ENCODE peak calls at places on chromosomes 16 and 17, in five cellular contexts. M is small intestine, V is foreskin fibroblast, F is IMR-90, K is prostate gland. P is an unnamed sample.

GRCh38 chr17:31295489-31295871 is 1.6 kb downstream of the OMG start:
- DNase-seq in M (no peak), V (no peak), F (no peak), K (no peak), P (no peak)

GRCh38 chr17:41717408-41718286 is 5.5 kb downstream of the GAST start:
- DNase-seq in M (no peak), V (no peak), F (peak), K (peak), P (no peak)

GRCh38 chr16:85486256-85486915 is 126.7 kb upstream of the GSE1 start:
- DNase-seq in M (peak), V (no peak), F (no peak), K (no peak), P (no peak)

GRCh38 chr16:53129281-53130192 is 74.7 kb downstream of the CHD9 start:
- DNase-seq in M (peak), V (no peak), F (peak), K (peak), P (peak)

GRCh38 chr17:35170968-35171771 is 23.0 kb downstream of the SLC35G3 start:
- DNase-seq in M (peak), V (no peak), F (peak), K (no peak), P (no peak)

GRCh38 chr16:85378145-85379040 is 234.7 kb upstream of the GSE1 start:
- DNase-seq in M (no peak), V (no peak), F (no peak), K (no peak), P (no peak)

GRCh38 chr16:586047-586644 is 3.7 kb upstream of the RAB40C start:
- DNase-seq in M (no peak), V (peak), F (peak), K (no peak), P (no peak)

GRCh38 chr17:812638-813204 is 30.6 kb downstream of the MRM3 start:
- DNase-seq in M (no peak), V (no peak), F (no peak), K (no peak), P (no peak)

GRCh38 chr16:56348168-56349085 is 76.9 kb downstream of the AMFR start:
- DNase-seq in M (no peak), V (no peak), F (peak), K (no peak), P (no peak)

GRCh38 chr16:61587526-61587925 is 448.7 kb downstream of the CDH8 start:
- DNase-seq in M (no peak), V (no peak), F (no peak), K (no peak), P (no peak)

GRCh38 chr16:86836503-86837125 is 258.3 kb downstream of the FOXL1 start:
- DNase-seq in M (no peak), V (peak), F (peak), K (no peak), P (peak)

GRCh38 chr17:29012535-29012934 is 6.7 kb upstream of the SEZ6 start:
- DNase-seq in M (no peak), V (no peak), F (no peak), K (no peak), P (no peak)

GRCh38 chr16:72475688-72476087 is 303.7 kb upstream of the PMFBP1 start:
- DNase-seq in M (no peak), V (no peak), F (no peak), K (no peak), P (no peak)

GRCh38 chr16:85556456-85557082 is 56.6 kb upstream of the GSE1 start:
- DNase-seq in M (peak), V (no peak), F (no peak), K (peak), P (no peak)

GRCh38 chr16:31330553-31330890 is 24.5 kb upstream of the ITGAX start:
- DNase-seq in M (no peak), V (no peak), F (no peak), K (no peak), P (no peak)

GRCh38 chr16:31329671-31330552 is 25.1 kb upstream of the ITGAX start:
- DNase-seq in M (no peak), V (no peak), F (no peak), K (no peak), P (no peak)

GRCh38 chr16:31331807-31332301 is 23.1 kb upstream of the ITGAX start:
- DNase-seq in M (no peak), V (no peak), F (no peak), K (no peak), P (no peak)

GRCh38 chr16:31332544-31332943 is 22.4 kb upstream of the ITGAX start:
- DNase-seq in M (no peak), V (no peak), F (no peak), K (no peak), P (no peak)

DNA sequence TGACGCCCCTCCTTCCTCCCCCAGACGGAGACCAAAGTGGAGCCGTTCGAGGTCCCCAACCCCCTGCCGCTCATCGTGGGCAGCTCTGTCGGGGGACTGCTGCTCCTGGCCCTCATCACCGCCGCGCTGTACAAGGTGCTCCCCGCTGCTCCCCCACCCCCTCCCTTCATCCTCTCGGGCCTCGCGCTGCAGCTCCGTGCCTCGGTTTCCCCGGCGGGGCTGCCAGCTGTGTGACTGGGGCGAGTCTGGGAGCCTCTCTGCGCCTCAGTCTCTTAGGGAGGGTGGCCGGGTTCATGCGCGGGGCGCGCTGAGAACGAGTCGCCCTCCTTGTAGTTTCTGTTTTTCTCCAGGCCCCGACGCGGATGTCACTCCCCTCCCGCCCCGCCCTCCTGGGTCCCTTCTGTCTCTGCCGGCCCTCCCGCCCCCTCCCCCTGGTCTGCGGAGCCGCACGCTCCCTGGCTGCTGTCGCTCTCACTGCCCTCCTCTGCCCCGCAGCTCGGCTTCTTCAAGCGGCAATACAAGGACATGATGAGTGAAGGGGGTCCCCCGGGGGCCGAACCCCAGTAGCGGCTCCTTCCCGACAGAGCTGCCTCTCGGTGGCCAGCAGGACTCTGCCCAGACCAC is 23.7 kb upstream of the ITGAX start:
- DNase-seq in M (no peak), V (no peak), F (no peak), K (no peak), P (no peak)
- H3K4me3 ChIP-seq in M (no peak), V (no peak), F (peak), K (peak), P (no peak)

DNA sequence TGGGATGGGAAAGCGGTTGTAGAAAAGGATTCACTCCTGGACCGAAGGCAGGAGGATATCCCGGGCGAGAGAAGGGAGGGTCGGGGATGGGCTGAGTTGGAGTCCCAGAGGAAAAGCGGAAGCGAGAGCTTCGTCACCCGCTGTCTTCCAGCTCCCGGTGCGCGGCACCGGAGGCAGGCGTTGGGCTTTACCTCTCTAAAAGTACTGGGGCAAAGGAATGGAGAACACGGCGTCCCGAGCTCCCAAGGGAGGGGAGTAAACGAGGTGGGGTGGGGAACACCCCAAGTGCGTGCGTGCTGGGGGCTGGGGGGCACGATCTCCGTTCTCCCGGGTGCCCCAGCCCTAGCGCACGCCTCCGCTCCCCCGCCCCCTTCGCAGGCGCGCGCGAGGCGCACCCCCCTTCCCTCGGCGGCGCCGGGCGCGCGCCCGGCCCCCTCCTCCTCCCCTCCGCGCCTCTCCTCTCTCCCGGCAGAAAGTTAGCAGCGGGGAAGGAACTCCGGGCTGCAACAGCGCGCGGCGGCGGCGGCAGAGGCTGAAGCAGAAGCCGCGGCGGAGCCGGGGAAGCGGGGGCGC is at the start of gene HS3ST4:
- DNase-seq in M (no peak), V (no peak), F (no peak), K (no peak), P (no peak)
- H3K4me3 ChIP-seq in M (no peak), V (no peak), F (no peak), K (peak), P (no peak)

GRCh38 chr17:63279498-63280230 is 166.4 kb downstream of the CYB561 start:
- DNase-seq in M (no peak), V (peak), F (peak), K (no peak), P (peak)
- H3K4me3 ChIP-seq in M (no peak), V (peak), F (no peak), K (no peak), P (no peak)

GRCh38 chr17:72116692-72117469 is 3.9 kb upstream of the SOX9 start:
- DNase-seq in M (peak), V (peak), F (peak), K (no peak), P (no peak)
- H3K4me3 ChIP-seq in M (peak), V (peak), F (peak), K (no peak), P (peak)

DNA sequence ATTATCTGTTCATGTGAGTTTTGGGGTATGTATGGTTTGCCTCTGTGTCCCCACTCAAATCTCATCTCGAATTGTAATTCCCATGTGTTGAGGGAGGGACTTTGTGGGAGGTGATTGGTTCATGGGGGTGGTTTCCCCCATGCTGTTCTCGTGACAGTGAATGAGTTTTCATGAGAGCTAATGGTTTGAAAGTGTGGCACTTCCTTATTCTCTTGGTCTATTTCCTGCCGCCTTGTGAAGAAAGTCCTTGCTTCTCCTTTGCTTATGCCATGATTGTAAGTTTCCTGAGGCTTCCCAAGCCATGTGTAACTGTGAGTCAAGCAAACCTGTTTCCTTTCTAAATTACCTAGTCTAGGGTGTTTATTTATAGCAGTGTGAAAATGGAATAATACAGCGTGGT is 128.1 kb upstream of the HS3ST4 start:
- DNase-seq in M (no peak), V (no peak), F (no peak), K (no peak), P (no peak)
- H3K4me3 ChIP-seq in M (no peak), V (no peak), F (no peak), K (no peak), P (no peak)

DNA sequence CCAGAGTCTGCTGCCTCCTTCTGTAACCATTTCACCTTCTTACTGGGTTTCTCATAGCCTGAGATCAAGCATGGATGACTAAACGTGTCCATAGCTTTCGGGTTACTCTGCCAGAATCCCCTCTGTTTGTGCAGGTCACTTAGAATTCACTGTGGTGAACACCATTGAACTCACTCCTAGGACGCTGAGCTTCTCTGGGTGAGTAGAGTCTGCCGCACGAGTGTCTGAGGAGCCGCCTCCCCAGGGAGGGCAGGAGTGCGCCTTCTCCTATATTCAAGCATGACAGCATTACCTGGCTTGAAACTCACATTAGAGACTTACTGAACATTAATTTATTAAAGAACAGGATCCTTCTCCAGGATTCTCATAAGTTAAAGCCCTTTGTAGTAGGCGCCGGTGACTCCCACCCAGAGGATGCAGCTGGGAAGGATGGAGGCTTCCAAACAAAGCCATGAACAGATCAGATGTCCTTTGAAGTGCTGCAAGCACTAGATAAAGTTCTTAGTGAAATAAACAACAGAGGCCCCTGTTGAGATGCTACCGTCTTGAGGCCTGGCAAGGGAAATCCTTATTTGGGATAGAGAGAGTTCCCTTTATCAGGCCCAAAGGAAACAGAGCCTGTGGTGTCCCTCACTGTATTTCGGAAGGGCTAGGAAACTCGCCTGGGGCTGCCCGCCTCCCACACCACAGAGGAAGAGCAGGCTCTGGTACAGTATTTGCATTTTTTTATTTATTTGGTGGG is 144.5 kb upstream of the PLCG2 start:
- DNase-seq in M (no peak), V (no peak), F (peak), K (no peak), P (no peak)
- H3K4me3 ChIP-seq in M (no peak), V (no peak), F (no peak), K (no peak), P (no peak)

DNA sequence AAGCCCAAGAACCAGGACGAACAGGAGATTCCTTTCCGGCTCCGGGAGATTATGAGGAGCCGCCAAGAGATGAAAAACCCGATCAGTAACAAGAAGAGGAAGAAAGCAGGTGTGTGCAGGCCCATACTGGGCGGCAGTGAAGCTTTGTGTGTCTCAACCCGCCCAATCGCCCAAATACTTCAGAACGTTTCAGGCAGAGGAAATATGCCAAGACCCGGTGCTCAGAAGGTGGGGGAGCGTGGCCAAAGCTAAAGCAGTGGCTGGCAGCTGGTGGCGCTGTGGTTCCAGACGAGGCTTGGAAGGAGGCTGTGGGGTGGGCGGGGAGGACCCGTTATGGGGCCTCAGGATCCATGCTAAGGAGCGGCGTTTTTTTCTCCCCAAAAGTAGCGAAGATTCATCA is 1.2 kb downstream of the CCDC137 start:
- DNase-seq in M (no peak), V (no peak), F (no peak), K (peak), P (no peak)
- H3K4me3 ChIP-seq in M (no peak), V (no peak), F (no peak), K (no peak), P (no peak)

GRCh38 chr16:70582280-70582978 is 58.8 kb downstream of the SF3B3 start:
- DNase-seq in M (no peak), V (no peak), F (no peak), K (no peak), P (no peak)

GRCh38 chr16:70577256-70577698 is 53.7 kb downstream of the SF3B3 start:
- DNase-seq in M (no peak), V (peak), F (peak), K (no peak), P (peak)

GRCh38 chr16:70579248-70579647 is 55.6 kb downstream of the SF3B3 start:
- DNase-seq in M (no peak), V (no peak), F (no peak), K (no peak), P (no peak)

GRCh38 chr16:70578035-70578434 is 54.4 kb downstream of the SF3B3 start:
- DNase-seq in M (no peak), V (no peak), F (no peak), K (no peak), P (no peak)

GRCh38 chr16:70579648-70580630 is 56.3 kb downstream of the SF3B3 start:
- DNase-seq in M (peak), V (no peak), F (no peak), K (no peak), P (no peak)
- H3K4me3 ChIP-seq in M (no peak), V (no peak), F (no peak), K (no peak), P (no peak)

DNA sequence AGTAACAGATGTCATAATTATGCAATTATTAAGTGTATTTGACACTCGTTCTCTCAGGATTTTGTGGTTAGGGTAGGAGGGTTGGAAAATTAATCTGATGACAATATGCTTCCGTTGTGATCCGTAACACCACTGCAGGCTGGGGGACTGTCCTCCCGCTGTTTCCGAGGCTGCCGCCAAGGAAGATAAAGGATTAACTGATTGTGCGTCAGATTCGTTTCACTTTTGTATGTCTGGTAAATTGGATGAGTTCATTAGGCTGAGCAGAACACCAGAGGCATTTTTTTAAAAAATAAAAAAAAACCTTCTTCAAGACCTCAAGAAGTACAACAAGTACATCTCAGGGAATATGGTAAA is 486.7 kb upstream of the SALL1 start:
- DNase-seq in M (no peak), V (no peak), F (no peak), K (no peak), P (no peak)
- H3K4me3 ChIP-seq in M (no peak), V (peak), F (peak), K (no peak), P (no peak)

GRCh38 chr17:27809555-27809954 is 9.2 kb upstream of the NOS2 start:
- DNase-seq in M (no peak), V (no peak), F (no peak), K (no peak), P (no peak)

GRCh38 chr17:27808629-27809028 is 8.3 kb upstream of the NOS2 start:
- DNase-seq in M (no peak), V (no peak), F (no peak), K (no peak), P (no peak)

GRCh38 chr17:27805520-27806146 is 5.3 kb upstream of the NOS2 start:
- DNase-seq in M (peak), V (peak), F (peak), K (peak), P (peak)

GRCh38 chr17:27810211-27810901 is 10.0 kb upstream of the NOS2 start:
- DNase-seq in M (peak), V (no peak), F (no peak), K (no peak), P (no peak)

GRCh38 chr17:27807567-27808470 is 7.5 kb upstream of the NOS2 start:
- DNase-seq in M (peak), V (no peak), F (no peak), K (no peak), P (no peak)
- H3K4me3 ChIP-seq in M (no peak), V (no peak), F (no peak), K (no peak), P (no peak)